ENCODE peak calls at places on chromosomes 12 and 14, in nine cellular contexts. Z is IMR-90, G is uterus, S is fibroblast of lung, Q is H1, I is PC-3, M is thyroid gland, X is NB4, V is endodermal cell. P is an unnamed sample.

GRCh38 chr14:72649603-72650227 is 244.2 kb downstream of the DPF3 start:
- DNase-seq in Z (no peak), G (no peak), S (no peak), Q (no peak), I (peak), M (no peak), X (no peak), V (no peak), P (no peak)

GRCh38 chr12:104720346-104721064 is 237.6 kb downstream of the SLC41A2 start:
- DNase-seq in Z (peak), G (no peak), S (peak), Q (no peak), I (no peak), M (no peak), X (no peak), V (no peak), P (no peak)

GRCh38 chr14:21092147-21093011 is 6.1 kb downstream of the ZNF219 start:
- DNase-seq in Z (peak), G (peak), S (peak), Q (peak), I (peak), M (peak), X (peak), V (peak), P (peak)

GRCh38 chr14:88270781-88271180 is 52.3 kb downstream of the KCNK10 start:
- DNase-seq in Z (no peak), G (no peak), S (no peak), Q (peak), I (no peak), M (no peak), X (no peak), V (peak), P (no peak)

GRCh38 chr12:120064054-120064940 is 52.3 kb downstream of the RAB35 start:
- DNase-seq in Z (no peak), G (no peak), S (no peak), Q (no peak), I (no peak), M (no peak), X (no peak), V (peak), P (no peak)

GRCh38 chr12:85642810-85643209 is 193.4 kb downstream of the RASSF9 start:
- DNase-seq in Z (peak), G (no peak), S (peak), Q (no peak), I (peak), M (no peak), X (peak), V (peak), P (peak)

GRCh38 chr14:25042362-25043299 is 7.3 kb downstream of the STXBP6 start:
- DNase-seq in Z (peak), G (no peak), S (peak), Q (no peak), I (peak), M (peak), X (peak), V (peak), P (peak)

GRCh38 chr12:13794706-13795105 is 186.7 kb downstream of the GRIN2B start:
- DNase-seq in Z (no peak), G (no peak), S (no peak), Q (no peak), I (no peak), M (no peak), X (no peak), V (no peak), P (no peak)

GRCh38 chr12:111643428-111643826 is 42.3 kb downstream of the BRAP start:
- DNase-seq in Z (peak), G (no peak), S (peak), Q (no peak), I (no peak), M (no peak), X (no peak), V (no peak), P (peak)

GRCh38 chr12:67648306-67649164 is at the start of gene DYRK2:
- DNase-seq in Z (peak), G (peak), S (peak), Q (peak), I (peak), M (peak), X (peak), V (peak), P (peak)

GRCh38 chr14:90444077-90444696 is 47.4 kb downstream of the CALM1 start:
- DNase-seq in Z (no peak), G (no peak), S (no peak), Q (no peak), I (peak), M (peak), X (peak), V (no peak), P (peak)

GRCh38 chr14:76337619-76338545 is 38.1 kb upstream of the ESRRB start:
- DNase-seq in Z (no peak), G (no peak), S (no peak), Q (no peak), I (peak), M (no peak), X (no peak), V (no peak), P (peak)

GRCh38 chr12:84336231-84336630 is 576.4 kb downstream of the SLC6A15 start:
- DNase-seq in Z (peak), G (no peak), S (no peak), Q (no peak), I (no peak), M (no peak), X (no peak), V (no peak), P (peak)

GRCh38 chr14:101004954-101005353 is 101.4 kb upstream of the RTL1 start:
- DNase-seq in Z (peak), G (peak), S (peak), Q (peak), I (no peak), M (no peak), X (peak), V (no peak), P (peak)

GRCh38 chr14:85532981-85533820 is 3.3 kb downstream of the FLRT2 start:
- DNase-seq in Z (peak), G (peak), S (peak), Q (peak), I (peak), M (peak), X (no peak), V (peak), P (peak)

GRCh38 chr12:6233121-6233971 is 33.1 kb downstream of the CD9 start:
- DNase-seq in Z (no peak), G (no peak), S (peak), Q (no peak), I (no peak), M (no peak), X (peak), V (no peak), P (no peak)

GRCh38 chr12:107131832-107132616 is 38.7 kb upstream of the CRY1 start:
- DNase-seq in Z (peak), G (no peak), S (peak), Q (peak), I (peak), M (peak), X (peak), V (peak), P (peak)

GRCh38 chr14:51131516-51131915 is 36.6 kb upstream of the TRIM9 start:
- DNase-seq in Z (no peak), G (no peak), S (no peak), Q (no peak), I (peak), M (no peak), X (no peak), V (peak), P (no peak)

GRCh38 chr12:75953312-75953906 is 78.2 kb downstream of the PHLDA1 start:
- DNase-seq in Z (peak), G (no peak), S (peak), Q (no peak), I (peak), M (no peak), X (no peak), V (no peak), P (peak)

GRCh38 chr14:28608438-28608837 is 158.1 kb upstream of the FOXG1 start:
- DNase-seq in Z (no peak), G (no peak), S (no peak), Q (no peak), I (no peak), M (no peak), X (no peak), V (no peak), P (no peak)

GRCh38 chr14:69701857-69702256 is 65.1 kb upstream of the SRSF5 start:
- DNase-seq in Z (no peak), G (no peak), S (no peak), Q (no peak), I (no peak), M (no peak), X (peak), V (no peak), P (no peak)

GRCh38 chr12:3295648-3296408 is 195.2 kb upstream of the PRMT8 start:
- DNase-seq in Z (peak), G (no peak), S (peak), Q (no peak), I (no peak), M (no peak), X (no peak), V (no peak), P (peak)

GRCh38 chr12:132427999-132428871 is 61.7 kb upstream of the FBRSL1 start:
- DNase-seq in Z (no peak), G (no peak), S (no peak), Q (no peak), I (no peak), M (no peak), X (no peak), V (peak), P (no peak)

GRCh38 chr14:93655078-93655750 is 133.1 kb downstream of the PRIMA1 start:
- DNase-seq in Z (peak), G (no peak), S (peak), Q (peak), I (peak), M (peak), X (peak), V (peak), P (peak)

GRCh38 chr12:6963016-6963731 is 7.3 kb downstream of the PHB2 start:
- DNase-seq in Z (no peak), G (no peak), S (no peak), Q (peak), I (no peak), M (peak), X (no peak), V (peak), P (no peak)

GRCh38 chr12:13000616-13000934 is 510 bp upstream of the HEBP1 start:
- DNase-seq in Z (no peak), G (no peak), S (no peak), Q (no peak), I (peak), M (peak), X (no peak), V (no peak), P (peak)

GRCh38 chr12:46455648-46456352 is 83.2 kb upstream of the SLC38A2 start:
- DNase-seq in Z (no peak), G (no peak), S (no peak), Q (no peak), I (peak), M (no peak), X (no peak), V (no peak), P (no peak)

GRCh38 chr14:53764846-53765245 is 191.8 kb downstream of the BMP4 start:
- DNase-seq in Z (no peak), G (no peak), S (no peak), Q (no peak), I (no peak), M (no peak), X (no peak), V (no peak), P (no peak)

GRCh38 chr12:41476499-41476898 is 288.4 kb downstream of the PDZRN4 start:
- DNase-seq in Z (no peak), G (no peak), S (no peak), Q (no peak), I (no peak), M (no peak), X (no peak), V (no peak), P (no peak)

GRCh38 chr12:113897406-113897805 is 68.7 kb downstream of the RBM19 start:
- DNase-seq in Z (no peak), G (no peak), S (no peak), Q (no peak), I (no peak), M (no peak), X (no peak), V (no peak), P (no peak)

GRCh38 chr12:115518-115917 is 49.0 kb downstream of the IQSEC3 start:
- DNase-seq in Z (no peak), G (no peak), S (no peak), Q (no peak), I (no peak), M (no peak), X (peak), V (no peak), P (no peak)

GRCh38 chr12:28313631-28314030 is 123.4 kb downstream of the CCDC91 start:
- DNase-seq in Z (peak), G (no peak), S (peak), Q (no peak), I (peak), M (peak), X (peak), V (no peak), P (peak)

GRCh38 chr12:124923906-124924734 is 9.7 kb upstream of the UBC start:
- DNase-seq in Z (peak), G (no peak), S (peak), Q (no peak), I (peak), M (no peak), X (peak), V (peak), P (peak)

GRCh38 chr12:2092890-2093289 is 40.1 kb downstream of the CACNA1C start:
- DNase-seq in Z (peak), G (no peak), S (no peak), Q (no peak), I (no peak), M (no peak), X (no peak), V (no peak), P (no peak)

GRCh38 chr12:120903382-120903817 is 758 bp downstream of the SPPL3 start:
- DNase-seq in Z (peak), G (peak), S (peak), Q (peak), I (peak), M (peak), X (peak), V (peak), P (peak)

GRCh38 chr12:107461222-107461980 is 224.2 kb upstream of the PWP1 start:
- DNase-seq in Z (peak), G (no peak), S (peak), Q (no peak), I (peak), M (peak), X (no peak), V (no peak), P (peak)

GRCh38 chr12:32146074-32146873 is 39.6 kb downstream of the BICD1 start:
- DNase-seq in Z (no peak), G (no peak), S (no peak), Q (no peak), I (no peak), M (no peak), X (no peak), V (no peak), P (no peak)

DNA sequence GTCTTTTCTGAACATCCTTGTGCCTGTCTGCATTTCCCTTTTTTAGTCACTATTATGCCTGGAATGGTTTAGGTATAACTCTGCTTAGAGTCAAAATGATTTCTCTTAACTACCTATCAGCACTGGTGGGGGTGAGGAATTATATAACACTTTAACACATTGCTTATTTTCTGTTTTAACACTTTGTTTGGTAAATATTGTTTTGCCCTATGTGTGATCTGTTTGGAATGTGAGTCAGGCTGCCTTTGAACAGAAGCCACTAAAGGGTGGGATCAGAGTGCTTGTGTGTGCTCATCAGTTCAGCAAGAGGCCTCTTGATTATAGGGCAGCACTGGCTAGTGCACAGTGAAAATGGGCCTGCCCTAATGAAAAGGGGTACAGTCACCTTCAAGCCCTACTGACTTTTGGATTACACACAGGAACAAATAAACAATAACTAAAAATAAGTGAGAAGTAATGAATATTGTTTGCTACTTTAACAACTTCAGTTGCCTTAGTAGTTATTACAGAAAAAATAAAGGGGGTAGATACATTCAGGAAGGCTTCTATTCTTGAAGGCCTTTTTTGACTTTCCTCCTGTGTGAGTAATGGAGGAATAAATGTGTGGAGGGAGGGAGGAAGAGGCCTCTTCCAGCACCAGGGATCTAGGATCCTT is 23.2 kb downstream of the NGDN start:
- DNase-seq in Z (peak), G (no peak), S (no peak), Q (no peak), I (no peak), M (no peak), X (no peak), V (no peak), P (peak)
- H3K4me3 ChIP-seq in Z (no peak), G (no peak), S (no peak), Q (no peak), I (no peak), M (no peak), X (no peak), V (peak), P (no peak)

DNA sequence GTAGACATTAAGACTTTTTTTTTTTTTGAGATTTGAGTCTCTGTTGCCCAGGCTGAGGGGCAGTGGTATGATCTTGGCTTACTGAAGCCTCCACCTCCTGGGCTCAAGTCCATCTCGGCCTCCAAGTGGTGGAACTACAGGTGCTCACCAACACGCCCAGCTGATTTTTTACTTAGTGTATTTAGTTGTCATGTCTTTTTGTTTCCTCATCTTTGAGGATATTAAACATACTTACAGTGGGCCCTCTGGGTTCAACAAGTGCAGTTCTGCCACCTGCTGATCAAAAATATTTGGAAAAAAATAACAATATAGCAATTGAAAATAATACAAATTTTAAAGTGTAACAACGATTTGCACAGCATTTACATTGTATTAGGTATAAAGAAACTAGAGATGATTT is 4.4 kb upstream of the B4GALNT1 start:
- DNase-seq in Z (no peak), G (no peak), S (no peak), Q (no peak), I (no peak), M (no peak), X (no peak), V (peak), P (no peak)
- TF ChIP-seq CTCF in Z (no peak), G (no peak), S (no peak), Q (no peak), I (no peak), M (no peak), X (no peak), V (peak), P (no peak)

GRCh38 chr12:110585231-110585799 is 2.2 kb upstream of the PPTC7 start:
- DNase-seq in Z (peak), G (no peak), S (peak), Q (no peak), I (peak), M (peak), X (no peak), V (peak), P (peak)
- H3K4me3 ChIP-seq in Z (no peak), G (no peak), S (no peak), Q (no peak), I (no peak), M (no peak), X (no peak), V (no peak), P (no peak)

DNA sequence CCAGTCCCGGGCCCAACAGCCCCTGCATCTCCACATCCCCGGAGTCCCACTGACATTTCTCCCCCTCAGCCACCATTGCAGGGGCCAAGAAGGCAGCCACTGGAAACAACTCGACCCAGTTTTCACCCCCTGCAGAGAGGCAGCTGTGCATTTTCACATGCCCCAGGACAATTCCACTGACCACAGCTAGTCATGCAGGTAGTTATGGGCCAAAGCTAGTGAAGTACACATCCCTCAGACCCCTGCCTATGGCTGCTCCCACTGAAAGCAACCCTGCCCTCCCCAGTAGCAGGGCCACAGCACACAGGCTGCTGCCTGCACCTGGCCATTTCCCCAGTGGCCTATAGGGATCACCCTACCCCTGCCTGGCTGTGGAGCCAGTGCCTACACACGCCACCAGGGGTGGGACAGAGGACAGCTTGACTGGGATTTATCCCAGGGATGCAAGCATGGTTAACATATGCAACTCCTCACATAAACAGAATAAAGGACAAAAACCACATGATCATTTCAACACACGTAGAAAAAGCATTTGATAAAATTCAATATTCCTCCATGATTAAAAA is 154.0 kb downstream of the NDUFA12 start:
- DNase-seq in Z (no peak), G (no peak), S (no peak), Q (no peak), I (no peak), M (no peak), X (no peak), V (peak), P (no peak)
- TF ChIP-seq CTCF in Z (no peak), G (no peak), S (no peak), Q (peak), I (no peak), M (no peak), X (no peak), V (peak), P (no peak)

GRCh38 chr12:27185234-27186045 is 58.6 kb upstream of the STK38L start:
- DNase-seq in Z (peak), G (no peak), S (peak), Q (no peak), I (peak), M (no peak), X (no peak), V (no peak), P (peak)

GRCh38 chr12:27183342-27183741 is 60.7 kb upstream of the STK38L start:
- DNase-seq in Z (no peak), G (no peak), S (no peak), Q (no peak), I (no peak), M (no peak), X (no peak), V (no peak), P (no peak)

GRCh38 chr12:27190761-27191160 is 53.3 kb upstream of the STK38L start:
- DNase-seq in Z (peak), G (no peak), S (peak), Q (no peak), I (peak), M (no peak), X (no peak), V (no peak), P (no peak)

GRCh38 chr12:27187697-27188096 is 56.4 kb upstream of the STK38L start:
- DNase-seq in Z (no peak), G (no peak), S (no peak), Q (no peak), I (no peak), M (no peak), X (no peak), V (no peak), P (no peak)

GRCh38 chr12:27186240-27186839 is 57.7 kb upstream of the STK38L start:
- DNase-seq in Z (peak), G (no peak), S (no peak), Q (no peak), I (no peak), M (no peak), X (no peak), V (no peak), P (peak)
- H3K4me3 ChIP-seq in Z (no peak), G (no peak), S (no peak), Q (no peak), I (no peak), M (no peak), X (no peak), V (no peak), P (no peak)

GRCh38 chr14:60722836-60723217 is 1.3 kb downstream of the SIX4 start:
- DNase-seq in Z (peak), G (no peak), S (peak), Q (no peak), I (no peak), M (peak), X (no peak), V (no peak), P (peak)

GRCh38 chr14:60720391-60720790 is 3.8 kb downstream of the SIX4 start:
- DNase-seq in Z (peak), G (no peak), S (no peak), Q (no peak), I (no peak), M (no peak), X (no peak), V (no peak), P (peak)

GRCh38 chr14:60720962-60721330 is 3.2 kb downstream of the SIX4 start:
- DNase-seq in Z (no peak), G (no peak), S (no peak), Q (no peak), I (no peak), M (no peak), X (no peak), V (no peak), P (no peak)

GRCh38 chr14:60722163-60722835 is 1.9 kb downstream of the SIX4 start:
- DNase-seq in Z (peak), G (peak), S (peak), Q (peak), I (peak), M (peak), X (peak), V (peak), P (peak)

GRCh38 chr14:60721331-60722162 is 2.6 kb downstream of the SIX4 start:
- DNase-seq in Z (peak), G (peak), S (peak), Q (peak), I (peak), M (peak), X (peak), V (peak), P (peak)
- TF ChIP-seq CTCF in Z (peak), G (no peak), S (peak), Q (no peak), I (peak), M (peak), X (no peak), V (peak), P (peak)